ENCODE peak calls at places on chromosome 11, in ten cellular contexts. O is GM04504; L is nucleus accumbens; G is foreskin fibroblast; J is GF-D8; R is stimulated activated CD4-positive, alpha-beta T cell treated with anti-CD3 and anti-CD28 coated beads, Interleukin-1b, Interleukin-23, amount 100 ng/mL, for 1 hour; D is stimulated activated CD8-positive, alpha-beta memory T cell treated with anti-CD3 and anti-CD28 coated beads, Interleukin-4, amount 100 ng/mL, for 1 hour; N is nephron progenitor cell; W is cardiac muscle cell; Y is right cardiac atrium. A is an unnamed sample.

GRCh38 chr11:61855939-61856730 is 28.0 kb downstream of the FADS2 start:
- DNase-seq in O (no peak), L (no peak), G (no peak), J (no peak), R (no peak), D (no peak), N (no peak), W (no peak), Y (no peak), A (no peak)

GRCh38 chr11:122803306-122803705 is 35.0 kb upstream of the CRTAM start:
- DNase-seq in O (peak), L (no peak), G (peak), J (no peak), R (no peak), D (no peak), N (no peak), W (no peak), Y (no peak), A (no peak)

GRCh38 chr11:76654310-76654851 is 16.2 kb downstream of the LRRC32 start:
- DNase-seq in O (peak), L (no peak), G (peak), J (no peak), R (no peak), D (no peak), N (no peak), W (no peak), Y (peak), A (no peak)

GRCh38 chr11:45982656-45983470 is 60.4 kb downstream of the LARGE2 start:
- DNase-seq in O (no peak), L (no peak), G (peak), J (no peak), R (peak), D (no peak), N (peak), W (peak), Y (peak), A (no peak)

GRCh38 chr11:7220636-7221035 is 31.1 kb upstream of the SYT9 start:
- DNase-seq in O (no peak), L (no peak), G (no peak), J (no peak), R (no peak), D (no peak), N (no peak), W (no peak), Y (no peak), A (no peak)

GRCh38 chr11:108069947-108070346 is 51.4 kb upstream of the ACAT1 start:
- DNase-seq in O (peak), L (no peak), G (peak), J (no peak), R (no peak), D (no peak), N (no peak), W (no peak), Y (no peak), A (peak)

GRCh38 chr11:69253028-69253427 is 40.9 kb upstream of the MYEOV start:
- DNase-seq in O (peak), L (no peak), G (peak), J (no peak), R (no peak), D (no peak), N (no peak), W (no peak), Y (no peak), A (no peak)

GRCh38 chr11:117187799-117188481 is 9.4 kb downstream of the SIDT2 start:
- DNase-seq in O (no peak), L (no peak), G (no peak), J (no peak), R (no peak), D (no peak), N (no peak), W (no peak), Y (peak), A (no peak)

GRCh38 chr11:62497132-62497915 is 49.3 kb downstream of the AHNAK start:
- DNase-seq in O (peak), L (peak), G (no peak), J (peak), R (no peak), D (no peak), N (no peak), W (no peak), Y (no peak), A (no peak)

GRCh38 chr11:77422690-77423089 is 51.2 kb downstream of the PAK1 start:
- DNase-seq in O (no peak), L (no peak), G (no peak), J (no peak), R (no peak), D (no peak), N (no peak), W (no peak), Y (no peak), A (no peak)

GRCh38 chr11:8773125-8773524 is 90.5 kb downstream of the RPL27A start:
- DNase-seq in O (no peak), L (no peak), G (no peak), J (no peak), R (no peak), D (no peak), N (no peak), W (no peak), Y (peak), A (no peak)

GRCh38 chr11:72937439-72937838 is 123.2 kb downstream of the ATG16L2 start:
- DNase-seq in O (no peak), L (no peak), G (no peak), J (no peak), R (no peak), D (no peak), N (no peak), W (no peak), Y (no peak), A (no peak)

GRCh38 chr11:115963170-115963569 is 459.0 kb upstream of the CADM1 start:
- DNase-seq in O (no peak), L (no peak), G (no peak), J (no peak), R (no peak), D (no peak), N (no peak), W (no peak), Y (no peak), A (no peak)

GRCh38 chr11:113237261-113237660 is 77.1 kb upstream of the TTC12 start:
- DNase-seq in O (no peak), L (no peak), G (no peak), J (no peak), R (no peak), D (no peak), N (no peak), W (no peak), Y (no peak), A (no peak)

GRCh38 chr11:11502303-11502828 is 119.4 kb downstream of the GALNT18 start:
- DNase-seq in O (no peak), L (no peak), G (no peak), J (no peak), R (no peak), D (no peak), N (no peak), W (peak), Y (no peak), A (no peak)

GRCh38 chr11:118763038-118763437 is 27.9 kb downstream of the DDX6 start:
- DNase-seq in O (no peak), L (no peak), G (no peak), J (no peak), R (no peak), D (no peak), N (no peak), W (no peak), Y (no peak), A (no peak)

GRCh38 chr11:93844568-93844967 is 5.8 kb downstream of the VSTM5 start:
- DNase-seq in O (no peak), L (no peak), G (no peak), J (no peak), R (no peak), D (no peak), N (no peak), W (no peak), Y (no peak), A (no peak)

GRCh38 chr11:104033134-104033533 is 3.3 kb upstream of the DDI1 start:
- DNase-seq in O (peak), L (no peak), G (peak), J (no peak), R (no peak), D (no peak), N (no peak), W (no peak), Y (peak), A (no peak)

GRCh38 chr11:92978226-92979111 is 9.0 kb downstream of the MTNR1B start:
- DNase-seq in O (no peak), L (no peak), G (no peak), J (no peak), R (no peak), D (no peak), N (no peak), W (no peak), Y (peak), A (no peak)

GRCh38 chr11:73478737-73479347 is 102.6 kb downstream of the RELT start:
- DNase-seq in O (no peak), L (no peak), G (peak), J (no peak), R (no peak), D (no peak), N (no peak), W (peak), Y (no peak), A (peak)

GRCh38 chr11:9461760-9462134 is 935 bp downstream of the ZNF143 start:
- DNase-seq in O (peak), L (no peak), G (no peak), J (no peak), R (no peak), D (no peak), N (no peak), W (no peak), Y (no peak), A (peak)

GRCh38 chr11:105357146-105357545 is 217.6 kb upstream of the CARD18 start:
- DNase-seq in O (no peak), L (no peak), G (no peak), J (no peak), R (no peak), D (no peak), N (no peak), W (no peak), Y (no peak), A (no peak)

GRCh38 chr11:1326435-1327063 is 17.1 kb upstream of the TOLLIP start:
- DNase-seq in O (no peak), L (no peak), G (peak), J (no peak), R (no peak), D (no peak), N (no peak), W (no peak), Y (no peak), A (no peak)

GRCh38 chr11:10351768-10352641 is 47.1 kb downstream of the ADM start:
- DNase-seq in O (peak), L (no peak), G (peak), J (no peak), R (no peak), D (no peak), N (no peak), W (peak), Y (peak), A (no peak)

GRCh38 chr11:134676516-134677287 is 264.7 kb upstream of the B3GAT1 start:
- DNase-seq in O (no peak), L (no peak), G (no peak), J (no peak), R (no peak), D (no peak), N (no peak), W (no peak), Y (no peak), A (no peak)

GRCh38 chr11:8149726-8150125 is 19.1 kb downstream of the RIC3 start:
- DNase-seq in O (no peak), L (no peak), G (no peak), J (no peak), R (no peak), D (no peak), N (no peak), W (no peak), Y (no peak), A (no peak)

GRCh38 chr11:8732748-8733241 is 50.2 kb downstream of the RPL27A start:
- DNase-seq in O (peak), L (no peak), G (peak), J (no peak), R (no peak), D (no peak), N (no peak), W (no peak), Y (peak), A (no peak)

GRCh38 chr11:117827521-117828511 is 3.3 kb upstream of the FXYD2 start:
- DNase-seq in O (no peak), L (no peak), G (no peak), J (no peak), R (no peak), D (no peak), N (no peak), W (no peak), Y (no peak), A (no peak)

GRCh38 chr11:43723617-43724016 is 43.1 kb downstream of the HSD17B12 start:
- DNase-seq in O (no peak), L (no peak), G (no peak), J (no peak), R (no peak), D (no peak), N (no peak), W (no peak), Y (no peak), A (no peak)

GRCh38 chr11:112277937-112278336 is 17.3 kb upstream of the PLET1 start:
- DNase-seq in O (no peak), L (no peak), G (no peak), J (no peak), R (no peak), D (no peak), N (no peak), W (no peak), Y (no peak), A (no peak)

GRCh38 chr11:1727088-1727690 is 23.2 kb downstream of the IFITM10 start:
- DNase-seq in O (no peak), L (no peak), G (no peak), J (no peak), R (no peak), D (no peak), N (no peak), W (no peak), Y (no peak), A (no peak)

GRCh38 chr11:119785131-119785530 is 56.1 kb upstream of the NECTIN1 start:
- DNase-seq in O (no peak), L (no peak), G (no peak), J (no peak), R (no peak), D (no peak), N (no peak), W (no peak), Y (no peak), A (no peak)

GRCh38 chr11:115716577-115717214 is 212.5 kb upstream of the CADM1 start:
- DNase-seq in O (no peak), L (no peak), G (no peak), J (no peak), R (no peak), D (no peak), N (peak), W (no peak), Y (peak), A (no peak)

GRCh38 chr11:86574493-86575207 is 97.8 kb downstream of the ME3 start:
- DNase-seq in O (no peak), L (no peak), G (peak), J (no peak), R (no peak), D (no peak), N (no peak), W (no peak), Y (peak), A (no peak)

GRCh38 chr11:74696932-74697687 is 34.1 kb downstream of the CHRDL2 start:
- DNase-seq in O (peak), L (no peak), G (peak), J (no peak), R (no peak), D (no peak), N (peak), W (peak), Y (peak), A (no peak)

GRCh38 chr11:130779943-130780342 is 136.3 kb downstream of the SNX19 start:
- DNase-seq in O (no peak), L (no peak), G (no peak), J (no peak), R (no peak), D (no peak), N (no peak), W (no peak), Y (no peak), A (no peak)

GRCh38 chr11:95968585-95968984 is 44.7 kb upstream of the MTMR2 start:
- DNase-seq in O (no peak), L (no peak), G (peak), J (no peak), R (no peak), D (no peak), N (no peak), W (no peak), Y (no peak), A (peak)

GRCh38 chr11:70434813-70435300 is 36.5 kb downstream of the CTTN start:
- DNase-seq in O (no peak), L (no peak), G (no peak), J (no peak), R (no peak), D (no peak), N (no peak), W (no peak), Y (no peak), A (no peak)

GRCh38 chr11:132373405-132374141 is 1003.2 kb downstream of the NTM start:
- DNase-seq in O (no peak), L (no peak), G (no peak), J (no peak), R (no peak), D (no peak), N (no peak), W (no peak), Y (no peak), A (no peak)

A was measured in NAMALWA.